ENCODE peak calls at places on chromosomes 4 and X, in four cellular contexts. One of them, this sample, is unnamed.

GRCh38 chr4:104860227-104861123 is 286.2 kb upstream of the TET2 start:
- DNase-seq in Panc1: peak
- DNase-seq in breast epithelium: peak
- DNase-seq in SJSA1: peak
- DNase-seq in this sample: peak

GRCh38 chrX:139720136-139720535 is 12.2 kb upstream of the MCF2 start:
- DNase-seq in Panc1: no peak
- DNase-seq in breast epithelium: no peak
- DNase-seq in SJSA1: peak
- DNase-seq in this sample: no peak

GRCh38 chr4:36823199-36823967 is 421.2 kb upstream of the NWD2 start:
- DNase-seq in Panc1: no peak
- DNase-seq in breast epithelium: no peak
- DNase-seq in SJSA1: no peak
- DNase-seq in this sample: no peak

GRCh38 chrX:71292669-71293379 is 8.7 kb upstream of the ITGB1BP2 start:
- DNase-seq in Panc1: no peak
- DNase-seq in breast epithelium: no peak
- DNase-seq in SJSA1: peak
- DNase-seq in this sample: no peak

GRCh38 chr4:3031357-3032064 is 42.8 kb downstream of the HTT-AS start:
- DNase-seq in Panc1: no peak
- DNase-seq in breast epithelium: no peak
- DNase-seq in SJSA1: no peak
- DNase-seq in this sample: no peak

GRCh38 chrX:153441296-153441695 is 4.6 kb downstream of the TREX2 start:
- DNase-seq in Panc1: no peak
- DNase-seq in breast epithelium: peak
- DNase-seq in SJSA1: no peak
- DNase-seq in this sample: no peak

GRCh38 chr4:152693875-152694274 is 14.1 kb upstream of the TMEM154 start:
- DNase-seq in Panc1: no peak
- DNase-seq in breast epithelium: no peak
- DNase-seq in SJSA1: no peak
- DNase-seq in this sample: no peak

GRCh38 chr4:27217261-27217769 is 356.7 kb downstream of the STIM2 start:
- DNase-seq in Panc1: no peak
- DNase-seq in breast epithelium: no peak
- DNase-seq in SJSA1: no peak
- DNase-seq in this sample: no peak

GRCh38 chr4:101208171-101208570 is 139.2 kb downstream of the PPP3CA start:
- DNase-seq in Panc1: no peak
- DNase-seq in breast epithelium: no peak
- DNase-seq in SJSA1: no peak
- DNase-seq in this sample: no peak

GRCh38 chr4:48483777-48484493 is 792 bp downstream of the SLC10A4 start:
- DNase-seq in Panc1: no peak
- DNase-seq in breast epithelium: no peak
- DNase-seq in SJSA1: no peak
- DNase-seq in this sample: no peak

GRCh38 chr4:143482753-143483362 is 30.6 kb upstream of the SMARCA5 start:
- DNase-seq in Panc1: peak
- DNase-seq in breast epithelium: no peak
- DNase-seq in SJSA1: peak
- DNase-seq in this sample: peak

GRCh38 chr4:106986486-106986885 is 49.6 kb downstream of the DKK2 start:
- DNase-seq in Panc1: no peak
- DNase-seq in breast epithelium: no peak
- DNase-seq in SJSA1: no peak
- DNase-seq in this sample: no peak

GRCh38 chr4:141130947-141131545 is 2.2 kb downstream of the RNF150 start:
- DNase-seq in Panc1: no peak
- DNase-seq in breast epithelium: no peak
- DNase-seq in SJSA1: peak
- DNase-seq in this sample: no peak

GRCh38 chr4:17805580-17805979 is 5.0 kb downstream of the DCAF16 start:
- DNase-seq in Panc1: no peak
- DNase-seq in breast epithelium: no peak
- DNase-seq in SJSA1: no peak
- DNase-seq in this sample: no peak

GRCh38 chrX:2325076-2325784 is 175.5 kb downstream of the DHRSX start:
- DNase-seq in Panc1: no peak
- DNase-seq in breast epithelium: peak
- DNase-seq in SJSA1: no peak
- DNase-seq in this sample: no peak

GRCh38 chrX:29926659-29927058 is 288.7 kb upstream of the MAGEB2 start:
- DNase-seq in Panc1: no peak
- DNase-seq in breast epithelium: no peak
- DNase-seq in SJSA1: no peak
- DNase-seq in this sample: no peak

GRCh38 chrX:120378570-120378969 is 16.7 kb downstream of the ATP1B4 start:
- DNase-seq in Panc1: no peak
- DNase-seq in breast epithelium: no peak
- DNase-seq in SJSA1: no peak
- DNase-seq in this sample: no peak

GRCh38 chr4:98939892-98940298 is 11.0 kb upstream of the EIF4E start:
- DNase-seq in Panc1: no peak
- DNase-seq in breast epithelium: no peak
- DNase-seq in SJSA1: peak
- DNase-seq in this sample: no peak

GRCh38 chr4:98938386-98938785 is 9.5 kb upstream of the EIF4E start:
- DNase-seq in Panc1: no peak
- DNase-seq in breast epithelium: no peak
- DNase-seq in SJSA1: no peak
- DNase-seq in this sample: no peak

GRCh38 chr4:98939446-98939845 is 10.5 kb upstream of the EIF4E start:
- DNase-seq in Panc1: no peak
- DNase-seq in breast epithelium: no peak
- DNase-seq in SJSA1: no peak
- DNase-seq in this sample: no peak

GRCh38 chr4:98935633-98936032 is 6.7 kb upstream of the EIF4E start:
- DNase-seq in Panc1: no peak
- DNase-seq in breast epithelium: no peak
- DNase-seq in SJSA1: no peak
- DNase-seq in this sample: no peak

GRCh38 chr4:98937977-98938376 is 9.0 kb upstream of the EIF4E start:
- DNase-seq in Panc1: no peak
- DNase-seq in breast epithelium: no peak
- DNase-seq in SJSA1: no peak
- DNase-seq in this sample: no peak
- H3K27ac ChIP-seq in Panc1: no peak
- H3K27ac ChIP-seq in breast epithelium: no peak
- H3K27ac ChIP-seq in SJSA1: no peak
- H3K27ac ChIP-seq in this sample: no peak

DNA sequence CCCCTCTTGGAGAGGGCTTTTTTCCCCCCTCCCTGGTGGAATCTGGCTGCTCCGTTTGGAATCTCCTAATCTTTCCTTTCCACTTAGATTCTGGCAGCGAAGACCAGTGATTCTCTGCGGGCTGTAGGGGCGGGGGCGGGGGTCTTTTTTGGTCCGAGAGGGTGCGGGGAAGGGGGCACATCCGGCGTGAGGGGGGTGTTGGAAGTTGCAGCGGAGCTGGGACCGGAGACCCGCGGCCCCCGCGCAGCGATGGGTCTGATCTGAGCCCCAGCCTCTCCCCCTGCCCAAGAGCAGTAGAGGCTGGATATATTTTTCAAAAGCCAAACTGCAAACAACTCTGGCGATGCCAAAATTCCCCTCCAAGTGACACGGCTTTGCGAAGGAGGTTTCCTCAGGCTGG is 307 bp downstream of the GRID2 start:
- DNase-seq in Panc1: no peak
- DNase-seq in breast epithelium: no peak
- DNase-seq in SJSA1: no peak
- DNase-seq in this sample: peak
- H3K27ac ChIP-seq in Panc1: no peak
- H3K27ac ChIP-seq in breast epithelium: no peak
- H3K27ac ChIP-seq in SJSA1: no peak
- H3K27ac ChIP-seq in this sample: peak

DNA sequence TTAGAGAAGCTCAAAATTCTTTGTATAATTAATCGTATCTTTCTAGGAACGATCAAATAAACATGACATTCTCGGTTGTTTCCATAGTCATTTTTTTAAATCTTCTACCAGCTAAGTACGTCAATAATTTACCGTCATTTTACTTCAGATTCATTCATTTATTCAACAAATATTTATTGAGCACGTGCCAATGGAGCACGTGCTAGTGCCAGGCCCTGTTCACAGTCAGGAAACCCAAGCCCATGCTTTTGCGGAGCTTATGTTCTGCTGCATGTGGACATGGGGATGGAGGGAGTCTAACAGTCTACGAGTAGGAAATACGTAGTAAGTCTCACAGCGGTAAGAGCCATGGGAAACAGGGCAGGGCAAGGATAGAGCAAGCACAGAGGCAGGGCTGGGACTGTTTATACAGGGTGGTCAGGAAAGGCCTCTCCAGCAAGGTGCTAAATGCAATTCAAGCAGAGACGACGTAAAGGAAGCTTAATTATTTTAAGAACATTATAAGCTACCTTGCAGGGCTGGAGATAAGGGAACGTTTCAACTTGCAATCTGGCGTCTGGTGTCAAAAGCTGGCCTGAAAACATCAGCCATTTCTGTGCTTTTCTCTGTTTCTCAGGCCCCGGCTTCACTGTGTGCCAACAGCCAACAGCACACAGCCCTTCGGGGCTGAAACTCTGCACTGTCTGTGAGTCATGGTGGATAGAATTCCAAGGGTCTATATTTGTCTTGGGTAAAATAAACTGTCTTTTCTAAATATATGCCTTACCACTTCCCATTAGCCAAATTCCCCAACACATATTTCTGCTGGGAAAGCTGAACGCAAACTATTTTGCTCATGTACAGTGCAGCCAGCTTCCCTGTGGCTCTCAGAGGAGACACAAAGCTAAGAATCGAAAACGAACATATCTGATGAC is 517.0 kb upstream of the ZFP42 start:
- DNase-seq in Panc1: no peak
- DNase-seq in breast epithelium: no peak
- DNase-seq in SJSA1: peak
- DNase-seq in this sample: no peak
- H3K27ac ChIP-seq in Panc1: no peak
- H3K27ac ChIP-seq in breast epithelium: no peak
- H3K27ac ChIP-seq in SJSA1: peak
- H3K27ac ChIP-seq in this sample: no peak

DNA sequence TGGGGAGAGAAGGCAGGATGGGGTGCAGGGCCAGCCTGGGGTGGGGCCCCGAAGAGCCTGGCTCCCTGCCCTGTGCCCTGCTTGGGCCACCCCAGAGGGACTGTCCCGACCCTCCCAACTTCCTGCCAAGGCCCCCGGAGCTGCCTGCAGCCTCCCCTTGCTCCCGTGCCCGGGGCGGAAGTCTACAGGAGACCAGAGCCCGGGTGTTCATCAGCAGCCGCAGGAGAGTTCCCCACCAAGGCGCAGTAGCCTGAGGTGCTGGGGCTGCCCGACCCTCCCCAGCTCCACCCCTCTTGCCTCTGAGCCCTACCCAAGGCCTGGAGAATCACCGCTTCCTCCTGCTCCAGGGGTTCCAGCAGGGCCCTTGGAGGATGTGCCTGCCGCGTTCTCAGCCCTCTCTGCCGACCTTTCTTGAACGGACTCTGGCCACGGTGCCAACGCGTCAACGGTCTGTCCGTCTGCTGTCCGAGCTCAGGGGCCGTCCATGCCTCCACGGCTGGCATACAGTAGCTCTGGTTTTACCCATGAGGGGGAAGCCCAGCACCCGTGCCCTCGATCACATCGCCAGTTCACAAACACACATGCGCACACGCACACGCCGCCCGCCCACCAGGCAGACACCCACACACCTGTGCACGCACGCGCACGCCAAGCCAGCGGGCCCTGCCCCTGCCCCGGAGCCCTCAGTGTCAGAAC is 36.0 kb upstream of the SPON2 start:
- DNase-seq in Panc1: no peak
- DNase-seq in breast epithelium: no peak
- DNase-seq in SJSA1: no peak
- DNase-seq in this sample: no peak
- H3K27ac ChIP-seq in Panc1: peak
- H3K27ac ChIP-seq in breast epithelium: peak
- H3K27ac ChIP-seq in SJSA1: no peak
- H3K27ac ChIP-seq in this sample: peak

DNA sequence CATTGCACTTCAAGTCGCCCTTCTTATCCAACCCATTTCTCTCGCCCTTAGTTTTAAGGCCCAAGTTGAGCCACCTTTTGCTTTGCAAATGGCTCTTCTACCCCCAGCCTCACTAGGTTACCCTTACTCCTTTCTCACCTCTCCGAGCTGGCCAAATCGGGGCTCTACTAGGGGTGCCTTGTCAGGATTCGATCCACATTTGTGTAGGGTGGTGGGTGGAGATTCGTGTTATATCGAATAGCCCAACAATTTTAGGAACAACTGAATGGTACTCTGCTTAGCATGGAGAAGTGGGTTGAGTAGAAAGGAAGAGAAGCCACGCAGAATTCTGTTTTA is 3.5 kb downstream of the SLIT2 start:
- DNase-seq in Panc1: no peak
- DNase-seq in breast epithelium: no peak
- DNase-seq in SJSA1: no peak
- DNase-seq in this sample: no peak
- H3K27ac ChIP-seq in Panc1: no peak
- H3K27ac ChIP-seq in breast epithelium: no peak
- H3K27ac ChIP-seq in SJSA1: no peak
- H3K27ac ChIP-seq in this sample: no peak

GRCh38 chrX:45762699-45763647 is 562.3 kb upstream of the DIPK2B start:
- DNase-seq in Panc1: no peak
- DNase-seq in breast epithelium: no peak
- DNase-seq in SJSA1: no peak
- DNase-seq in this sample: no peak
- H3K27ac ChIP-seq in Panc1: no peak
- H3K27ac ChIP-seq in breast epithelium: no peak
- H3K27ac ChIP-seq in SJSA1: no peak
- H3K27ac ChIP-seq in this sample: no peak

DNA sequence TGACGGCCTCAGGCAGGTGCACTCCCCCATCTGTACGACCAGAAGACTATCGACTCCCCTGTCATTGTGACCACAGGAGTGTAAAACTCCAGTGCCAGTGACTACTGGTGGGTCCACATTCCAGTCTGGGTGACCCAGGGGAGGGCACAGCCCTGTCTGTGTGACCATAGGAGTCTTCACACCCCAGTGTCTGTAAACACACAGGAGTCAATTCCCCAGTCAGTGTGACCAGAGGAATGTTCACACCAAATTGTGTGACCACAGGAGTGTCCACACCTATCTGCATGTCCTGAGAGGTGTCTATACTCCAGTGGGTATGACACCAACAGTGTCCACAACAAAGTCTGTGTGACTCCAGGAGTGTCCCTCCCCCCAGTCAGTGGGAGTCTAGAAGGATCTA is 12.0 kb downstream of the FTSJ1 start:
- DNase-seq in Panc1: no peak
- DNase-seq in breast epithelium: no peak
- DNase-seq in SJSA1: no peak
- DNase-seq in this sample: no peak
- H3K27ac ChIP-seq in Panc1: no peak
- H3K27ac ChIP-seq in breast epithelium: no peak
- H3K27ac ChIP-seq in SJSA1: peak
- H3K27ac ChIP-seq in this sample: no peak

This sample was measured in substantia nigra.